ENCODE peak calls at places on chromosomes 4 and X, in four cellular contexts. M is stimulated activated CD4-positive, alpha-beta T cell treated with anti-CD3 and anti-CD28 coated beads, Interleukin-15, amount 100 ng/mL, for 1 hour; Q is iPS-NIHi11; H is G401. T is an unnamed sample.

GRCh38 chr4:102883278-102883677 is 14.5 kb downstream of the CISD2 start:
- DNase-seq in M (no peak), Q (no peak), H (no peak), T (no peak)

GRCh38 chrX:23952984-23953907 is 45.4 kb downstream of the CXorf58 start:
- DNase-seq in M (peak; percentile 1), Q (peak; percentile 31), H (no peak), T (no peak)

GRCh38 chrX:71533514-71533849 is 578 bp downstream of the OGT start:
- DNase-seq in M (no peak), Q (no peak), H (no peak), T (no peak)

GRCh38 chr4:157014621-157015591 is 43.3 kb upstream of the PDGFC start:
- DNase-seq in M (no peak), Q (peak; percentile 13), H (no peak), T (no peak)

GRCh38 chrX:15158736-15159406 is 111.0 kb downstream of the ASB9 start:
- DNase-seq in M (no peak), Q (no peak), H (no peak), T (peak; percentile 22)

GRCh38 chr4:95508421-95508820 is 40.4 kb downstream of the UNC5C start:
- DNase-seq in M (no peak), Q (no peak), H (no peak), T (no peak)

GRCh38 chr4:7890635-7891393 is 48.8 kb downstream of the AFAP1 start:
- DNase-seq in M (no peak), Q (peak; percentile 34), H (peak; percentile 52), T (peak; percentile 60)

GRCh38 chrX:39676434-39676833 is 421.3 kb downstream of the BCOR start:
- DNase-seq in M (no peak), Q (no peak), H (no peak), T (no peak)

GRCh38 chrX:112822892-112823291 is 17.7 kb downstream of the AMOT start:
- DNase-seq in M (no peak), Q (no peak), H (no peak), T (no peak)

GRCh38 chr4:8916251-8916913 is 44.7 kb upstream of the HMX1 start:
- DNase-seq in M (no peak), Q (peak; percentile 4), H (no peak), T (no peak)

GRCh38 chrX:129979207-129979920 is 3.1 kb upstream of the BCORL1 start:
- DNase-seq in M (no peak), Q (no peak), H (peak; percentile 55), T (no peak)

GRCh38 chr4:52028970-52029369 is 8.8 kb upstream of the LRRC66 start:
- DNase-seq in M (no peak), Q (no peak), H (no peak), T (no peak)

GRCh38 chr4:85929926-85930325 is 429.9 kb downstream of the MAPK10 start:
- DNase-seq in M (no peak), Q (peak; percentile 17), H (no peak), T (no peak)

GRCh38 chr4:76232681-76233080 is 18.8 kb upstream of the FAM47E start:
- DNase-seq in M (no peak), Q (no peak), H (no peak), T (no peak)

GRCh38 chr4:183876268-183876934 is 28.7 kb upstream of the STOX2 start:
- DNase-seq in M (no peak), Q (peak; percentile 67), H (peak; percentile 42), T (peak; percentile 66)

GRCh38 chr4:136121431-136121830 is 1410.9 kb downstream of the PCDH18 start:
- DNase-seq in M (no peak), Q (no peak), H (no peak), T (no peak)

GRCh38 chr4:127498366-127498765 is 134.4 kb upstream of the INTU start:
- DNase-seq in M (no peak), Q (no peak), H (no peak), T (no peak)

GRCh38 chr4:173572493-173573129 is 42.6 kb upstream of the HAND2 start:
- DNase-seq in M (no peak), Q (no peak), H (no peak), T (no peak)

GRCh38 chrX:16188687-16189086 is 21.4 kb downstream of the MAGEB17 start:
- DNase-seq in M (no peak), Q (no peak), H (no peak), T (no peak)

GRCh38 chr4:76623217-76624060 is 188.4 kb downstream of the SHROOM3 start:
- DNase-seq in M (no peak), Q (no peak), H (peak; percentile 57), T (no peak)

GRCh38 chrX:21840199-21840557 is 761 bp downstream of the MBTPS2 start:
- DNase-seq in M (no peak), Q (no peak), H (peak; percentile 27), T (no peak)

GRCh38 chrX:71098302-71098701 is 2.7 kb downstream of the FOXO4 start:
- DNase-seq in M (peak; percentile 57), Q (no peak), H (peak; percentile 5), T (no peak)